ENCODE peak calls at places on chromosomes 16 and 17, in seven cellular contexts. One of them, this sample, is unnamed.

GRCh38 chr17:29256735-29257466 is 10.2 kb downstream of the CRYBA1 start:
- DNase-seq in stimulated activated CD4-positive, alpha-beta T cell treated with anti-CD3 and anti-CD28 coated beads, Interleukin-2, amount 100 ng/mL, for 24 hours: no peak
- DNase-seq in sigmoid colon: no peak
- DNase-seq in IMR-90: peak; percentile 53
- DNase-seq in ascending aorta: no peak
- DNase-seq in GM13976: no peak
- DNase-seq in amygdala: no peak
- DNase-seq in this sample: no peak

GRCh38 chr17:72590382-72590781 is 469.6 kb downstream of the SOX9 start:
- DNase-seq in GM13976: no peak
- DNase-seq in amygdala: no peak
- DNase-seq in IMR-90: peak; percentile 90
- DNase-seq in stimulated activated CD4-positive, alpha-beta T cell treated with anti-CD3 and anti-CD28 coated beads, Interleukin-2, amount 100 ng/mL, for 24 hours: no peak
- DNase-seq in sigmoid colon: no peak
- DNase-seq in ascending aorta: no peak
- DNase-seq in this sample: no peak

GRCh38 chr17:46782250-46782953 is 36.1 kb downstream of the WNT3 start:
- DNase-seq in GM13976: peak; percentile 74
- DNase-seq in amygdala: no peak
- DNase-seq in sigmoid colon: no peak
- DNase-seq in IMR-90: no peak
- DNase-seq in ascending aorta: no peak
- DNase-seq in stimulated activated CD4-positive, alpha-beta T cell treated with anti-CD3 and anti-CD28 coated beads, Interleukin-2, amount 100 ng/mL, for 24 hours: peak; percentile 12
- DNase-seq in this sample: no peak

GRCh38 chr17:32971171-32971570 is 20.5 kb upstream of the SPACA3 start:
- DNase-seq in GM13976: no peak
- DNase-seq in sigmoid colon: no peak
- DNase-seq in amygdala: no peak
- DNase-seq in IMR-90: no peak
- DNase-seq in ascending aorta: no peak
- DNase-seq in stimulated activated CD4-positive, alpha-beta T cell treated with anti-CD3 and anti-CD28 coated beads, Interleukin-2, amount 100 ng/mL, for 24 hours: peak; percentile 11
- DNase-seq in this sample: no peak

GRCh38 chr16:56965939-56966515 is 4.3 kb downstream of the CETP start:
- DNase-seq in sigmoid colon: no peak
- DNase-seq in GM13976: no peak
- DNase-seq in IMR-90: no peak
- DNase-seq in stimulated activated CD4-positive, alpha-beta T cell treated with anti-CD3 and anti-CD28 coated beads, Interleukin-2, amount 100 ng/mL, for 24 hours: no peak
- DNase-seq in amygdala: no peak
- DNase-seq in ascending aorta: no peak
- DNase-seq in this sample: no peak

GRCh38 chr16:78227855-78228254 is 128.4 kb downstream of the WWOX start:
- DNase-seq in ascending aorta: no peak
- DNase-seq in IMR-90: no peak
- DNase-seq in sigmoid colon: no peak
- DNase-seq in amygdala: no peak
- DNase-seq in stimulated activated CD4-positive, alpha-beta T cell treated with anti-CD3 and anti-CD28 coated beads, Interleukin-2, amount 100 ng/mL, for 24 hours: no peak
- DNase-seq in GM13976: no peak
- DNase-seq in this sample: no peak

GRCh38 chr17:13194887-13195286 is 177.1 kb upstream of the ELAC2 start:
- DNase-seq in amygdala: no peak
- DNase-seq in GM13976: no peak
- DNase-seq in stimulated activated CD4-positive, alpha-beta T cell treated with anti-CD3 and anti-CD28 coated beads, Interleukin-2, amount 100 ng/mL, for 24 hours: no peak
- DNase-seq in IMR-90: no peak
- DNase-seq in ascending aorta: no peak
- DNase-seq in sigmoid colon: no peak
- DNase-seq in this sample: no peak

GRCh38 chr17:68431661-68432071 is 25.6 kb downstream of the WIPI1 start:
- DNase-seq in IMR-90: peak; percentile 23
- DNase-seq in ascending aorta: no peak
- DNase-seq in sigmoid colon: no peak
- DNase-seq in amygdala: no peak
- DNase-seq in GM13976: peak; percentile 43
- DNase-seq in stimulated activated CD4-positive, alpha-beta T cell treated with anti-CD3 and anti-CD28 coated beads, Interleukin-2, amount 100 ng/mL, for 24 hours: peak; percentile 47
- DNase-seq in this sample: no peak

GRCh38 chr16:7497667-7498066 is 165.0 kb downstream of the RBFOX1 start:
- DNase-seq in ascending aorta: no peak
- DNase-seq in stimulated activated CD4-positive, alpha-beta T cell treated with anti-CD3 and anti-CD28 coated beads, Interleukin-2, amount 100 ng/mL, for 24 hours: no peak
- DNase-seq in amygdala: no peak
- DNase-seq in GM13976: no peak
- DNase-seq in sigmoid colon: no peak
- DNase-seq in IMR-90: no peak
- DNase-seq in this sample: no peak

GRCh38 chr17:73723317-73723716 is 79.1 kb upstream of the SDK2 start:
- DNase-seq in IMR-90: no peak
- DNase-seq in stimulated activated CD4-positive, alpha-beta T cell treated with anti-CD3 and anti-CD28 coated beads, Interleukin-2, amount 100 ng/mL, for 24 hours: no peak
- DNase-seq in amygdala: no peak
- DNase-seq in sigmoid colon: no peak
- DNase-seq in ascending aorta: no peak
- DNase-seq in GM13976: no peak
- DNase-seq in this sample: no peak

GRCh38 chr17:1005361-1005946 is 8.5 kb downstream of the TIMM22 start:
- DNase-seq in GM13976: no peak
- DNase-seq in IMR-90: peak; percentile 54
- DNase-seq in ascending aorta: no peak
- DNase-seq in sigmoid colon: peak; percentile 91
- DNase-seq in amygdala: peak; percentile 83
- DNase-seq in stimulated activated CD4-positive, alpha-beta T cell treated with anti-CD3 and anti-CD28 coated beads, Interleukin-2, amount 100 ng/mL, for 24 hours: no peak
- DNase-seq in this sample: peak; percentile 43

GRCh38 chr17:79633937-79634813 is 23.3 kb upstream of the RBFOX3 start:
- DNase-seq in amygdala: no peak
- DNase-seq in IMR-90: no peak
- DNase-seq in ascending aorta: no peak
- DNase-seq in sigmoid colon: peak; percentile 34
- DNase-seq in stimulated activated CD4-positive, alpha-beta T cell treated with anti-CD3 and anti-CD28 coated beads, Interleukin-2, amount 100 ng/mL, for 24 hours: no peak
- DNase-seq in GM13976: no peak
- DNase-seq in this sample: no peak

GRCh38 chr16:83660282-83660681 is 147.5 kb upstream of the HSBP1 start:
- DNase-seq in GM13976: no peak
- DNase-seq in IMR-90: no peak
- DNase-seq in sigmoid colon: no peak
- DNase-seq in stimulated activated CD4-positive, alpha-beta T cell treated with anti-CD3 and anti-CD28 coated beads, Interleukin-2, amount 100 ng/mL, for 24 hours: no peak
- DNase-seq in amygdala: no peak
- DNase-seq in ascending aorta: no peak
- DNase-seq in this sample: no peak

GRCh38 chr16:76574651-76575050 is 297.4 kb downstream of the CNTNAP4 start:
- DNase-seq in amygdala: no peak
- DNase-seq in ascending aorta: no peak
- DNase-seq in stimulated activated CD4-positive, alpha-beta T cell treated with anti-CD3 and anti-CD28 coated beads, Interleukin-2, amount 100 ng/mL, for 24 hours: no peak
- DNase-seq in IMR-90: no peak
- DNase-seq in GM13976: no peak
- DNase-seq in sigmoid colon: no peak
- DNase-seq in this sample: no peak

GRCh38 chr16:4984174-4985000 is 26.3 kb downstream of the SEC14L5 start:
- DNase-seq in GM13976: no peak
- DNase-seq in IMR-90: no peak
- DNase-seq in ascending aorta: no peak
- DNase-seq in sigmoid colon: no peak
- DNase-seq in amygdala: no peak
- DNase-seq in stimulated activated CD4-positive, alpha-beta T cell treated with anti-CD3 and anti-CD28 coated beads, Interleukin-2, amount 100 ng/mL, for 24 hours: no peak
- DNase-seq in this sample: no peak

GRCh38 chr16:80511824-80512223 is 29.0 kb upstream of the DYNLRB2 start:
- DNase-seq in stimulated activated CD4-positive, alpha-beta T cell treated with anti-CD3 and anti-CD28 coated beads, Interleukin-2, amount 100 ng/mL, for 24 hours: no peak
- DNase-seq in IMR-90: no peak
- DNase-seq in GM13976: no peak
- DNase-seq in sigmoid colon: no peak
- DNase-seq in amygdala: no peak
- DNase-seq in ascending aorta: no peak
- DNase-seq in this sample: no peak

GRCh38 chr17:15213381-15214087 is 51.6 kb downstream of the PMP22 start:
- DNase-seq in IMR-90: peak; percentile 16
- DNase-seq in stimulated activated CD4-positive, alpha-beta T cell treated with anti-CD3 and anti-CD28 coated beads, Interleukin-2, amount 100 ng/mL, for 24 hours: no peak
- DNase-seq in sigmoid colon: no peak
- DNase-seq in ascending aorta: no peak
- DNase-seq in amygdala: no peak
- DNase-seq in GM13976: no peak
- DNase-seq in this sample: no peak

GRCh38 chr17:64457156-64457555 is 8.2 kb downstream of the MILR1 start:
- DNase-seq in amygdala: no peak
- DNase-seq in IMR-90: peak; percentile 66
- DNase-seq in GM13976: no peak
- DNase-seq in ascending aorta: no peak
- DNase-seq in sigmoid colon: no peak
- DNase-seq in stimulated activated CD4-positive, alpha-beta T cell treated with anti-CD3 and anti-CD28 coated beads, Interleukin-2, amount 100 ng/mL, for 24 hours: no peak
- DNase-seq in this sample: no peak

GRCh38 chr17:67245694-67246397 is 850 bp upstream of the HELZ start:
- DNase-seq in ascending aorta: no peak
- DNase-seq in amygdala: no peak
- DNase-seq in IMR-90: no peak
- DNase-seq in GM13976: peak; percentile 57
- DNase-seq in stimulated activated CD4-positive, alpha-beta T cell treated with anti-CD3 and anti-CD28 coated beads, Interleukin-2, amount 100 ng/mL, for 24 hours: peak; percentile 62
- DNase-seq in sigmoid colon: no peak
- DNase-seq in this sample: no peak

GRCh38 chr17:31750578-31750977 is 108.5 kb downstream of the COPRS start:
- DNase-seq in stimulated activated CD4-positive, alpha-beta T cell treated with anti-CD3 and anti-CD28 coated beads, Interleukin-2, amount 100 ng/mL, for 24 hours: no peak
- DNase-seq in GM13976: no peak
- DNase-seq in sigmoid colon: no peak
- DNase-seq in amygdala: no peak
- DNase-seq in IMR-90: no peak
- DNase-seq in ascending aorta: no peak
- DNase-seq in this sample: no peak

GRCh38 chr17:46942441-46943217 is 19.7 kb downstream of the GOSR2 start:
- DNase-seq in GM13976: peak; percentile 79
- DNase-seq in ascending aorta: no peak
- DNase-seq in amygdala: peak; percentile 65
- DNase-seq in stimulated activated CD4-positive, alpha-beta T cell treated with anti-CD3 and anti-CD28 coated beads, Interleukin-2, amount 100 ng/mL, for 24 hours: peak; percentile 66
- DNase-seq in IMR-90: peak; percentile 75
- DNase-seq in sigmoid colon: no peak
- DNase-seq in this sample: peak; percentile 42

GRCh38 chr16:49859139-49859947 is 3.4 kb upstream of the ZNF423 start:
- DNase-seq in ascending aorta: no peak
- DNase-seq in amygdala: no peak
- DNase-seq in stimulated activated CD4-positive, alpha-beta T cell treated with anti-CD3 and anti-CD28 coated beads, Interleukin-2, amount 100 ng/mL, for 24 hours: peak; percentile 22
- DNase-seq in sigmoid colon: peak; percentile 83
- DNase-seq in GM13976: no peak
- DNase-seq in IMR-90: no peak
- DNase-seq in this sample: no peak

GRCh38 chr16:27374231-27374793 is 27.7 kb upstream of the IL21R start:
- DNase-seq in IMR-90: no peak
- DNase-seq in stimulated activated CD4-positive, alpha-beta T cell treated with anti-CD3 and anti-CD28 coated beads, Interleukin-2, amount 100 ng/mL, for 24 hours: no peak
- DNase-seq in amygdala: no peak
- DNase-seq in ascending aorta: no peak
- DNase-seq in sigmoid colon: no peak
- DNase-seq in GM13976: no peak
- DNase-seq in this sample: no peak

GRCh38 chr17:77124192-77124908 is 16.4 kb upstream of the SEC14L1 start:
- DNase-seq in amygdala: no peak
- DNase-seq in stimulated activated CD4-positive, alpha-beta T cell treated with anti-CD3 and anti-CD28 coated beads, Interleukin-2, amount 100 ng/mL, for 24 hours: no peak
- DNase-seq in sigmoid colon: no peak
- DNase-seq in GM13976: no peak
- DNase-seq in ascending aorta: no peak
- DNase-seq in IMR-90: peak; percentile 68
- DNase-seq in this sample: no peak

GRCh38 chr16:1335996-1336395 is 2.6 kb downstream of the BAIAP3 start:
- DNase-seq in ascending aorta: no peak
- DNase-seq in IMR-90: no peak
- DNase-seq in GM13976: no peak
- DNase-seq in sigmoid colon: no peak
- DNase-seq in stimulated activated CD4-positive, alpha-beta T cell treated with anti-CD3 and anti-CD28 coated beads, Interleukin-2, amount 100 ng/mL, for 24 hours: no peak
- DNase-seq in amygdala: no peak
- DNase-seq in this sample: no peak

GRCh38 chr16:1026057-1026783 is 44.6 kb downstream of the SOX8 start:
- DNase-seq in IMR-90: no peak
- DNase-seq in sigmoid colon: no peak
- DNase-seq in GM13976: no peak
- DNase-seq in amygdala: peak; percentile 76
- DNase-seq in stimulated activated CD4-positive, alpha-beta T cell treated with anti-CD3 and anti-CD28 coated beads, Interleukin-2, amount 100 ng/mL, for 24 hours: no peak
- DNase-seq in ascending aorta: no peak
- DNase-seq in this sample: peak; percentile 62

GRCh38 chr16:3611145-3611977 is at the start of gene SLX4:
- DNase-seq in ascending aorta: peak; percentile 38
- DNase-seq in IMR-90: peak; percentile 86
- DNase-seq in sigmoid colon: peak; percentile 95
- DNase-seq in stimulated activated CD4-positive, alpha-beta T cell treated with anti-CD3 and anti-CD28 coated beads, Interleukin-2, amount 100 ng/mL, for 24 hours: peak; percentile 91
- DNase-seq in GM13976: peak; percentile 100
- DNase-seq in amygdala: peak; percentile 65
- DNase-seq in this sample: no peak

GRCh38 chr17:17985555-17985954 is 12.9 kb downstream of the DRC3 start:
- DNase-seq in stimulated activated CD4-positive, alpha-beta T cell treated with anti-CD3 and anti-CD28 coated beads, Interleukin-2, amount 100 ng/mL, for 24 hours: no peak
- DNase-seq in amygdala: no peak
- DNase-seq in GM13976: peak; percentile 64
- DNase-seq in ascending aorta: no peak
- DNase-seq in sigmoid colon: no peak
- DNase-seq in IMR-90: no peak
- DNase-seq in this sample: no peak

GRCh38 chr16:29860218-29860617 is 2.8 kb downstream of the CDIPT start:
- DNase-seq in GM13976: no peak
- DNase-seq in ascending aorta: no peak
- DNase-seq in stimulated activated CD4-positive, alpha-beta T cell treated with anti-CD3 and anti-CD28 coated beads, Interleukin-2, amount 100 ng/mL, for 24 hours: no peak
- DNase-seq in sigmoid colon: no peak
- DNase-seq in amygdala: no peak
- DNase-seq in IMR-90: no peak
- DNase-seq in this sample: no peak

GRCh38 chr17:48588074-48588415 is 2.0 kb downstream of the HOXB3 start:
- DNase-seq in sigmoid colon: no peak
- DNase-seq in IMR-90: no peak
- DNase-seq in stimulated activated CD4-positive, alpha-beta T cell treated with anti-CD3 and anti-CD28 coated beads, Interleukin-2, amount 100 ng/mL, for 24 hours: no peak
- DNase-seq in ascending aorta: no peak
- DNase-seq in GM13976: no peak
- DNase-seq in amygdala: no peak
- DNase-seq in this sample: no peak

GRCh38 chr17:78358538-78359215 is 1.2 kb downstream of the SOCS3 start:
- DNase-seq in stimulated activated CD4-positive, alpha-beta T cell treated with anti-CD3 and anti-CD28 coated beads, Interleukin-2, amount 100 ng/mL, for 24 hours: no peak
- DNase-seq in GM13976: no peak
- DNase-seq in ascending aorta: no peak
- DNase-seq in sigmoid colon: no peak
- DNase-seq in IMR-90: peak; percentile 53
- DNase-seq in amygdala: no peak
- DNase-seq in this sample: no peak

GRCh38 chr17:77304051-77304745 is 163.4 kb downstream of the SEC14L1 start:
- DNase-seq in ascending aorta: no peak
- DNase-seq in sigmoid colon: no peak
- DNase-seq in GM13976: no peak
- DNase-seq in amygdala: no peak
- DNase-seq in stimulated activated CD4-positive, alpha-beta T cell treated with anti-CD3 and anti-CD28 coated beads, Interleukin-2, amount 100 ng/mL, for 24 hours: no peak
- DNase-seq in IMR-90: no peak
- DNase-seq in this sample: no peak

GRCh38 chr16:20073203-20074088 is at the start of gene GPR139:
- DNase-seq in GM13976: no peak
- DNase-seq in ascending aorta: no peak
- DNase-seq in amygdala: no peak
- DNase-seq in stimulated activated CD4-positive, alpha-beta T cell treated with anti-CD3 and anti-CD28 coated beads, Interleukin-2, amount 100 ng/mL, for 24 hours: no peak
- DNase-seq in IMR-90: no peak
- DNase-seq in sigmoid colon: no peak
- DNase-seq in this sample: peak; percentile 46

GRCh38 chr16:81745704-81746558 is 33.2 kb upstream of the PLCG2 start:
- DNase-seq in GM13976: peak; percentile 85
- DNase-seq in IMR-90: peak; percentile 31
- DNase-seq in ascending aorta: no peak
- DNase-seq in sigmoid colon: peak; percentile 83
- DNase-seq in amygdala: peak; percentile 13
- DNase-seq in stimulated activated CD4-positive, alpha-beta T cell treated with anti-CD3 and anti-CD28 coated beads, Interleukin-2, amount 100 ng/mL, for 24 hours: peak; percentile 78
- DNase-seq in this sample: peak; percentile 44

This sample was measured in caudate nucleus.